ENCODE peak calls at places on chromosomes 5 and 9, in nine cellular contexts. One of them, this sample, is unnamed.

GRCh38 chr9:70318002-70318401 is 59.2 kb downstream of the SMC5 start:
- DNase-seq in psoas muscle: no peak
- DNase-seq in Calu3: no peak
- DNase-seq in HFFc6: no peak
- DNase-seq in astrocyte of the cerebellum: no peak
- DNase-seq in fibroblast of mammary gland: no peak
- DNase-seq in prostate gland: no peak
- DNase-seq in pancreas: no peak
- DNase-seq in lower leg skin: no peak
- DNase-seq in this sample: no peak

GRCh38 chr5:51990241-51990640 is 607.0 kb downstream of the ISL1 start:
- DNase-seq in lower leg skin: no peak
- DNase-seq in HFFc6: no peak
- DNase-seq in astrocyte of the cerebellum: no peak
- DNase-seq in fibroblast of mammary gland: no peak
- DNase-seq in Calu3: no peak
- DNase-seq in pancreas: no peak
- DNase-seq in psoas muscle: no peak
- DNase-seq in prostate gland: no peak
- DNase-seq in this sample: no peak

GRCh38 chr9:86594724-86595123 is 240.5 kb upstream of the TUT7 start:
- DNase-seq in prostate gland: no peak
- DNase-seq in lower leg skin: no peak
- DNase-seq in pancreas: no peak
- DNase-seq in astrocyte of the cerebellum: no peak
- DNase-seq in fibroblast of mammary gland: no peak
- DNase-seq in psoas muscle: no peak
- DNase-seq in Calu3: no peak
- DNase-seq in HFFc6: no peak
- DNase-seq in this sample: no peak

GRCh38 chr9:123528521-123528920 is 172.5 kb downstream of the CRB2 start:
- DNase-seq in astrocyte of the cerebellum: no peak
- DNase-seq in prostate gland: no peak
- DNase-seq in Calu3: no peak
- DNase-seq in fibroblast of mammary gland: no peak
- DNase-seq in HFFc6: no peak
- DNase-seq in psoas muscle: no peak
- DNase-seq in lower leg skin: no peak
- DNase-seq in pancreas: no peak
- DNase-seq in this sample: no peak

GRCh38 chr5:148730955-148731898 is 76.9 kb upstream of the HTR4 start:
- DNase-seq in HFFc6: peak
- DNase-seq in fibroblast of mammary gland: peak
- DNase-seq in Calu3: peak
- DNase-seq in prostate gland: peak
- DNase-seq in pancreas: peak
- DNase-seq in astrocyte of the cerebellum: peak
- DNase-seq in psoas muscle: peak
- DNase-seq in lower leg skin: no peak
- DNase-seq in this sample: no peak

GRCh38 chr5:60366489-60366888 is 333.5 kb downstream of the DEPDC1B start:
- DNase-seq in HFFc6: no peak
- DNase-seq in fibroblast of mammary gland: peak
- DNase-seq in Calu3: no peak
- DNase-seq in lower leg skin: no peak
- DNase-seq in psoas muscle: no peak
- DNase-seq in pancreas: no peak
- DNase-seq in astrocyte of the cerebellum: no peak
- DNase-seq in prostate gland: no peak
- DNase-seq in this sample: no peak

GRCh38 chr5:31993182-31993961 is 180.7 kb downstream of the GOLPH3 start:
- DNase-seq in Calu3: no peak
- DNase-seq in HFFc6: peak
- DNase-seq in pancreas: no peak
- DNase-seq in lower leg skin: no peak
- DNase-seq in fibroblast of mammary gland: peak
- DNase-seq in astrocyte of the cerebellum: peak
- DNase-seq in prostate gland: no peak
- DNase-seq in psoas muscle: no peak
- DNase-seq in this sample: no peak

GRCh38 chr5:94782376-94782775 is 163.9 kb downstream of the SLF1 start:
- DNase-seq in psoas muscle: no peak
- DNase-seq in Calu3: no peak
- DNase-seq in fibroblast of mammary gland: no peak
- DNase-seq in lower leg skin: no peak
- DNase-seq in prostate gland: no peak
- DNase-seq in HFFc6: no peak
- DNase-seq in astrocyte of the cerebellum: no peak
- DNase-seq in pancreas: no peak
- DNase-seq in this sample: no peak

GRCh38 chr9:19922476-19923118 is 133.8 kb upstream of the SLC24A2 start:
- DNase-seq in lower leg skin: no peak
- DNase-seq in prostate gland: no peak
- DNase-seq in pancreas: no peak
- DNase-seq in fibroblast of mammary gland: peak
- DNase-seq in psoas muscle: no peak
- DNase-seq in astrocyte of the cerebellum: peak
- DNase-seq in HFFc6: peak
- DNase-seq in Calu3: peak
- DNase-seq in this sample: no peak

GRCh38 chr5:58188287-58188651 is 271.6 kb downstream of the PLK2 start:
- DNase-seq in lower leg skin: no peak
- DNase-seq in HFFc6: peak
- DNase-seq in prostate gland: no peak
- DNase-seq in astrocyte of the cerebellum: peak
- DNase-seq in psoas muscle: no peak
- DNase-seq in pancreas: no peak
- DNase-seq in Calu3: peak
- DNase-seq in fibroblast of mammary gland: peak
- DNase-seq in this sample: no peak

GRCh38 chr9:111034573-111035539 is 3.4 kb downstream of the LPAR1 start:
- DNase-seq in pancreas: no peak
- DNase-seq in astrocyte of the cerebellum: no peak
- DNase-seq in fibroblast of mammary gland: peak
- DNase-seq in lower leg skin: no peak
- DNase-seq in Calu3: no peak
- DNase-seq in psoas muscle: no peak
- DNase-seq in prostate gland: no peak
- DNase-seq in HFFc6: no peak
- DNase-seq in this sample: no peak

GRCh38 chr9:134340475-134341186 is 14.4 kb downstream of the RXRA start:
- DNase-seq in lower leg skin: no peak
- DNase-seq in Calu3: no peak
- DNase-seq in psoas muscle: no peak
- DNase-seq in HFFc6: no peak
- DNase-seq in fibroblast of mammary gland: no peak
- DNase-seq in prostate gland: no peak
- DNase-seq in astrocyte of the cerebellum: no peak
- DNase-seq in pancreas: no peak
- DNase-seq in this sample: no peak

GRCh38 chr9:136206602-136207333 is 1.8 kb upstream of the LHX3 start:
- DNase-seq in pancreas: no peak
- DNase-seq in HFFc6: no peak
- DNase-seq in psoas muscle: no peak
- DNase-seq in Calu3: no peak
- DNase-seq in lower leg skin: no peak
- DNase-seq in astrocyte of the cerebellum: no peak
- DNase-seq in prostate gland: no peak
- DNase-seq in fibroblast of mammary gland: no peak
- DNase-seq in this sample: no peak

GRCh38 chr5:1488882-1489680 is 34.7 kb downstream of the LPCAT1 start:
- DNase-seq in pancreas: no peak
- DNase-seq in astrocyte of the cerebellum: peak
- DNase-seq in lower leg skin: no peak
- DNase-seq in HFFc6: peak
- DNase-seq in Calu3: no peak
- DNase-seq in prostate gland: no peak
- DNase-seq in psoas muscle: no peak
- DNase-seq in fibroblast of mammary gland: peak
- DNase-seq in this sample: no peak

GRCh38 chr5:57492632-57493031 is 10.0 kb upstream of the ACTBL2 start:
- DNase-seq in Calu3: no peak
- DNase-seq in HFFc6: no peak
- DNase-seq in psoas muscle: no peak
- DNase-seq in lower leg skin: no peak
- DNase-seq in prostate gland: no peak
- DNase-seq in pancreas: no peak
- DNase-seq in fibroblast of mammary gland: no peak
- DNase-seq in astrocyte of the cerebellum: no peak
- DNase-seq in this sample: no peak

GRCh38 chr5:33637011-33637410 is 196.2 kb downstream of the TARS1 start:
- DNase-seq in pancreas: no peak
- DNase-seq in lower leg skin: no peak
- DNase-seq in HFFc6: no peak
- DNase-seq in Calu3: no peak
- DNase-seq in prostate gland: no peak
- DNase-seq in astrocyte of the cerebellum: no peak
- DNase-seq in psoas muscle: no peak
- DNase-seq in fibroblast of mammary gland: no peak
- DNase-seq in this sample: no peak

GRCh38 chr9:125541840-125542243 is 165.2 kb downstream of the MAPKAP1 start:
- DNase-seq in Calu3: no peak
- DNase-seq in lower leg skin: no peak
- DNase-seq in fibroblast of mammary gland: no peak
- DNase-seq in psoas muscle: no peak
- DNase-seq in prostate gland: no peak
- DNase-seq in astrocyte of the cerebellum: no peak
- DNase-seq in pancreas: no peak
- DNase-seq in HFFc6: no peak
- DNase-seq in this sample: no peak

GRCh38 chr5:172452398-172453205 is 1.7 kb downstream of the SH3PXD2B start:
- DNase-seq in prostate gland: peak
- DNase-seq in lower leg skin: peak
- DNase-seq in fibroblast of mammary gland: peak
- DNase-seq in psoas muscle: no peak
- DNase-seq in pancreas: no peak
- DNase-seq in Calu3: peak
- DNase-seq in astrocyte of the cerebellum: peak
- DNase-seq in HFFc6: peak
- DNase-seq in this sample: no peak

GRCh38 chr5:69497006-69497520 is 4.5 kb downstream of the OCLN start:
- DNase-seq in lower leg skin: no peak
- DNase-seq in fibroblast of mammary gland: no peak
- DNase-seq in pancreas: no peak
- DNase-seq in Calu3: no peak
- DNase-seq in psoas muscle: no peak
- DNase-seq in astrocyte of the cerebellum: no peak
- DNase-seq in HFFc6: no peak
- DNase-seq in prostate gland: no peak
- DNase-seq in this sample: no peak

GRCh38 chr9:131899248-131899882 is 159.5 kb upstream of the RAPGEF1 start:
- DNase-seq in lower leg skin: no peak
- DNase-seq in Calu3: no peak
- DNase-seq in HFFc6: no peak
- DNase-seq in prostate gland: no peak
- DNase-seq in pancreas: no peak
- DNase-seq in fibroblast of mammary gland: no peak
- DNase-seq in astrocyte of the cerebellum: no peak
- DNase-seq in psoas muscle: no peak
- DNase-seq in this sample: no peak

GRCh38 chr9:33447404-33448158 is at the start of gene AQP3:
- DNase-seq in lower leg skin: peak
- DNase-seq in astrocyte of the cerebellum: no peak
- DNase-seq in pancreas: peak
- DNase-seq in HFFc6: peak
- DNase-seq in psoas muscle: peak
- DNase-seq in fibroblast of mammary gland: no peak
- DNase-seq in prostate gland: peak
- DNase-seq in Calu3: peak
- DNase-seq in this sample: peak
- TF ChIP-seq CTCF in lower leg skin: no peak
- TF ChIP-seq CTCF in astrocyte of the cerebellum: no peak
- TF ChIP-seq CTCF in pancreas: no peak
- TF ChIP-seq CTCF in HFFc6: peak
- TF ChIP-seq CTCF in psoas muscle: peak
- TF ChIP-seq CTCF in fibroblast of mammary gland: no peak
- TF ChIP-seq CTCF in prostate gland: peak
- TF ChIP-seq CTCF in Calu3: no peak
- TF ChIP-seq CTCF in this sample: peak

GRCh38 chr5:110040178-110040577 is 350.5 kb downstream of the MAN2A1 start:
- DNase-seq in HFFc6: no peak
- DNase-seq in pancreas: no peak
- DNase-seq in Calu3: no peak
- DNase-seq in fibroblast of mammary gland: peak
- DNase-seq in lower leg skin: no peak
- DNase-seq in astrocyte of the cerebellum: no peak
- DNase-seq in psoas muscle: no peak
- DNase-seq in prostate gland: no peak
- DNase-seq in this sample: no peak
- TF ChIP-seq CTCF in HFFc6: peak
- TF ChIP-seq CTCF in pancreas: no peak
- TF ChIP-seq CTCF in Calu3: no peak
- TF ChIP-seq CTCF in fibroblast of mammary gland: peak
- TF ChIP-seq CTCF in lower leg skin: no peak
- TF ChIP-seq CTCF in astrocyte of the cerebellum: no peak
- TF ChIP-seq CTCF in psoas muscle: no peak
- TF ChIP-seq CTCF in prostate gland: no peak
- TF ChIP-seq CTCF in this sample: peak

GRCh38 chr9:80509358-80509757 is 937.6 kb downstream of the TLE4 start:
- DNase-seq in psoas muscle: no peak
- DNase-seq in fibroblast of mammary gland: no peak
- DNase-seq in HFFc6: no peak
- DNase-seq in Calu3: no peak
- DNase-seq in prostate gland: no peak
- DNase-seq in pancreas: no peak
- DNase-seq in lower leg skin: no peak
- DNase-seq in astrocyte of the cerebellum: no peak
- DNase-seq in this sample: no peak
- TF ChIP-seq CTCF in psoas muscle: no peak
- TF ChIP-seq CTCF in fibroblast of mammary gland: no peak
- TF ChIP-seq CTCF in HFFc6: peak
- TF ChIP-seq CTCF in Calu3: no peak
- TF ChIP-seq CTCF in prostate gland: no peak
- TF ChIP-seq CTCF in pancreas: no peak
- TF ChIP-seq CTCF in lower leg skin: no peak
- TF ChIP-seq CTCF in astrocyte of the cerebellum: no peak
- TF ChIP-seq CTCF in this sample: peak

GRCh38 chr5:173984218-173984617 is 4.8 kb upstream of the C5orf47 start:
- DNase-seq in lower leg skin: no peak
- DNase-seq in fibroblast of mammary gland: peak
- DNase-seq in Calu3: peak
- DNase-seq in psoas muscle: no peak
- DNase-seq in pancreas: no peak
- DNase-seq in prostate gland: no peak
- DNase-seq in HFFc6: peak
- DNase-seq in astrocyte of the cerebellum: no peak
- DNase-seq in this sample: no peak
- TF ChIP-seq CTCF in lower leg skin: no peak
- TF ChIP-seq CTCF in fibroblast of mammary gland: peak
- TF ChIP-seq CTCF in Calu3: peak
- TF ChIP-seq CTCF in psoas muscle: peak
- TF ChIP-seq CTCF in pancreas: no peak
- TF ChIP-seq CTCF in prostate gland: peak
- TF ChIP-seq CTCF in HFFc6: peak
- TF ChIP-seq CTCF in astrocyte of the cerebellum: peak
- TF ChIP-seq CTCF in this sample: peak

DNA sequence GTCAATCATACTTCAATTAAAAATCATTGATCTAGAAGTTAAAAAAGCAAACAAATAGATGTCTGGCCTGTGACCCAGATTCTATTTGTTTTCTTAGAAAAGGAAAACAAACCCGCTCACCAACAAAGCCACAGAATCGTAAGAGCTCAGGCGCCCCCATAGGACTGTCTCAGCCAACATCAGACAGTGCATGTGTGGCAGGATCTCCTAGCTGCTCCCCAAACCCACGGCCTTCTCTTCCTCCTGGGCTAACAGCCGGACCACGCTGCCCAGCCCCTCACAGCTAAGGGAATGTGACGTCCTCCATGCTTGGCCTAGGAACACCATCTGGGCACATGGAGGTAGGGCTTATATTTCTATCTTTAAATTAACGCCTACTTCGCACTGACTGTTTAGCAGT is 19.4 kb downstream of the OR2Y1 start:
- DNase-seq in lower leg skin: no peak
- DNase-seq in HFFc6: no peak
- DNase-seq in psoas muscle: no peak
- DNase-seq in Calu3: no peak
- DNase-seq in prostate gland: no peak
- DNase-seq in astrocyte of the cerebellum: no peak
- DNase-seq in pancreas: no peak
- DNase-seq in fibroblast of mammary gland: no peak
- DNase-seq in this sample: no peak
- TF ChIP-seq CTCF in lower leg skin: no peak
- TF ChIP-seq CTCF in HFFc6: no peak
- TF ChIP-seq CTCF in psoas muscle: no peak
- TF ChIP-seq CTCF in Calu3: no peak
- TF ChIP-seq CTCF in prostate gland: no peak
- TF ChIP-seq CTCF in astrocyte of the cerebellum: no peak
- TF ChIP-seq CTCF in pancreas: no peak
- TF ChIP-seq CTCF in fibroblast of mammary gland: no peak
- TF ChIP-seq CTCF in this sample: no peak